ENCODE peak calls at places on chromosome 19, in nine cellular contexts. N, W, J, Z, K, Y, R, T and C are unnamed samples.

GRCh38 chr19:27774827-27775226 is 1438.1 kb downstream of the UQCRFS1 start:
- DNase-seq in R (no peak), T (no peak), K (no peak), Z (no peak), W (peak), J (no peak), N (no peak), Y (no peak), C (no peak)

GRCh38 chr19:16381756-16382401 is 57.3 kb downstream of the KLF2 start:
- DNase-seq in K (no peak), J (no peak), T (peak), R (no peak), N (no peak), Y (no peak), W (no peak), Z (no peak), C (peak)

GRCh38 chr19:14146789-14147216 is 10.4 kb upstream of the ASF1B start:
- DNase-seq in Y (no peak), W (no peak), Z (peak), N (peak), T (peak), J (no peak), K (no peak), R (peak), C (no peak)

GRCh38 chr19:41577144-41577830 is 1.3 kb downstream of the CEACAM21 start:
- DNase-seq in K (no peak), J (no peak), W (no peak), Y (no peak), Z (no peak), T (no peak), R (no peak), N (no peak), C (no peak)

GRCh38 chr19:34825212-34825611 is 52.2 kb upstream of the ZNF599 start:
- DNase-seq in K (no peak), N (no peak), W (no peak), T (no peak), Z (no peak), J (no peak), Y (no peak), R (no peak), C (no peak)

GRCh38 chr19:18461471-18461870 is 23.5 kb upstream of the ISYNA1 start:
- DNase-seq in J (no peak), W (no peak), R (no peak), N (no peak), T (no peak), K (no peak), Z (no peak), Y (no peak), C (peak)

GRCh38 chr19:10442698-10443097 is 22.4 kb downstream of the PDE4A start:
- DNase-seq in N (no peak), Z (no peak), J (no peak), T (no peak), Y (no peak), R (no peak), W (no peak), K (no peak), C (no peak)

GRCh38 chr19:51086153-51086850 is 3.6 kb upstream of the KLK14 start:
- DNase-seq in R (no peak), W (no peak), Y (no peak), T (no peak), K (no peak), N (no peak), Z (no peak), J (no peak), C (no peak)

GRCh38 chr19:21698215-21698614 is 69.2 kb downstream of the ZNF100 start:
- DNase-seq in R (no peak), J (no peak), N (peak), Z (peak), Y (no peak), T (no peak), W (peak), K (no peak), C (no peak)

GRCh38 chr19:18768046-18768771 is 22.9 kb downstream of the COMP start:
- DNase-seq in R (no peak), J (no peak), N (no peak), K (no peak), T (no peak), W (no peak), Y (no peak), Z (no peak), C (no peak)

GRCh38 chr19:39207293-39207836 is 3.3 kb upstream of the SYCN start:
- DNase-seq in Y (no peak), J (no peak), K (no peak), R (no peak), W (no peak), Z (no peak), T (no peak), N (no peak), C (no peak)

GRCh38 chr19:29855087-29855486 is 43.3 kb downstream of the CCNE1 start:
- DNase-seq in Y (no peak), K (no peak), W (no peak), Z (peak), J (no peak), T (no peak), R (no peak), N (no peak), C (no peak)

GRCh38 chr19:28234637-28235036 is 978.3 kb downstream of the UQCRFS1 start:
- DNase-seq in W (no peak), K (no peak), R (no peak), N (no peak), T (no peak), Y (no peak), J (no peak), Z (no peak), C (no peak)

GRCh38 chr19:10503002-10503789 is at the start of gene KEAP1:
- DNase-seq in Y (peak), R (no peak), W (peak), N (peak), J (no peak), Z (peak), T (peak), K (peak), C (peak)

GRCh38 chr19:37334179-37335071 is 36.5 kb upstream of the ZNF527 start:
- DNase-seq in T (peak), W (no peak), Y (peak), Z (peak), K (peak), J (peak), N (peak), R (peak), C (peak)

GRCh38 chr19:21765151-21765550 is 2.2 kb downstream of the ZNF100 start:
- DNase-seq in T (no peak), N (no peak), K (no peak), Z (no peak), Y (no peak), W (no peak), J (no peak), R (no peak), C (no peak)

GRCh38 chr19:30536975-30537374 is 164.8 kb downstream of the ZNF536 start:
- DNase-seq in T (no peak), R (no peak), J (no peak), N (no peak), W (no peak), K (no peak), Z (no peak), Y (no peak), C (no peak)

GRCh38 chr19:37778613-37779138 is 710 bp downstream of the ZNF573 start:
- DNase-seq in Z (peak), W (peak), K (no peak), T (no peak), Y (no peak), R (no peak), N (no peak), J (no peak), C (no peak)

GRCh38 chr19:17855333-17856152 is 4.2 kb upstream of the RPL18A start:
- DNase-seq in T (peak), R (no peak), K (peak), J (peak), Y (peak), W (peak), Z (peak), N (peak), C (peak)

GRCh38 chr19:31372245-31372781 is 23.1 kb upstream of the TSHZ3 start:
- DNase-seq in T (no peak), K (no peak), Z (no peak), N (no peak), R (no peak), W (no peak), J (no peak), Y (no peak), C (no peak)

GRCh38 chr19:11196406-11197287 is 698 bp downstream of the KANK2 start:
- DNase-seq in N (peak), K (no peak), R (no peak), Z (peak), J (peak), W (peak), T (no peak), Y (no peak), C (peak)

GRCh38 chr19:46202872-46203860 is 26.4 kb upstream of the IGFL1 start:
- DNase-seq in Y (no peak), J (no peak), R (no peak), K (no peak), N (no peak), W (no peak), Z (no peak), T (no peak), C (no peak)

GRCh38 chr19:10009714-10010224 is 535 bp downstream of the COL5A3 start:
- DNase-seq in J (no peak), Z (peak), N (no peak), T (no peak), Y (no peak), W (no peak), R (no peak), K (peak), C (no peak)

GRCh38 chr19:39052846-39053245 is 20.5 kb upstream of the FBXO27 start:
- DNase-seq in T (no peak), Z (no peak), N (no peak), R (no peak), Y (no peak), W (no peak), K (no peak), J (no peak), C (no peak)

GRCh38 chr19:45769821-45770191 is 754 bp upstream of the SIX5 start:
- DNase-seq in J (no peak), Z (no peak), K (no peak), Y (no peak), W (peak), R (no peak), T (no peak), N (no peak), C (peak)

GRCh38 chr19:7920520-7921301 is 573 bp downstream of the SNAPC2 start:
- DNase-seq in Z (peak), K (peak), W (peak), T (peak), Y (peak), J (peak), R (peak), N (peak), C (peak)

GRCh38 chr19:28859811-28860210 is 353.1 kb downstream of the UQCRFS1 start:
- DNase-seq in Y (no peak), Z (no peak), N (no peak), T (no peak), R (no peak), K (no peak), J (no peak), W (no peak), C (no peak)